ENCODE peak calls at places on chromosome 17, in five cellular contexts. W is adrenal gland; M is CD8-positive, alpha-beta T cell; P is WERI-Rb-1; Y is adipocyte. B is an unnamed sample.

GRCh38 chr17:50062323-50063243 is 6.7 kb downstream of the ITGA3 start:
- DNase-seq in P (no peak), W (peak; percentile 88), Y (peak; percentile 80), M (no peak), B (peak; percentile 99)

GRCh38 chr17:58918072-58918471 is 162.4 kb downstream of the PPM1E start:
- DNase-seq in M (no peak), W (no peak), P (no peak), Y (no peak), B (no peak)

GRCh38 chr17:42178817-42179216 is 2.1 kb downstream of the KCNH4 start:
- DNase-seq in Y (no peak), M (no peak), P (no peak), W (no peak), B (no peak)

GRCh38 chr17:6473128-6473767 is 29.0 kb downstream of the PIMREG start:
- DNase-seq in M (peak; percentile 66), W (peak; percentile 85), Y (peak; percentile 84), P (peak; percentile 81), B (peak; percentile 53)

GRCh38 chr17:17497065-17497844 is 1.1 kb upstream of the RASD1 start:
- DNase-seq in M (no peak), Y (peak; percentile 4), W (no peak), P (no peak), B (no peak)

GRCh38 chr17:61444831-61445230 is 7.4 kb upstream of the TBX4 start:
- DNase-seq in W (no peak), P (no peak), M (no peak), Y (no peak), B (no peak)

GRCh38 chr17:48961516-48962233 is 6.7 kb downstream of the GIP start:
- DNase-seq in P (peak; percentile 89), W (peak; percentile 62), M (no peak), Y (peak; percentile 59), B (peak; percentile 30)

GRCh38 chr17:9928601-9929341 is 23.7 kb upstream of the RCVRN start:
- DNase-seq in W (no peak), Y (peak; percentile 87), P (peak; percentile 78), M (no peak), B (peak; percentile 56)

GRCh38 chr17:72590382-72590781 is 469.6 kb downstream of the SOX9 start:
- DNase-seq in W (no peak), M (no peak), P (no peak), Y (peak; percentile 82), B (peak; percentile 76)

GRCh38 chr17:50173335-50173941 is 7.6 kb downstream of the SGCA start:
- DNase-seq in M (no peak), P (no peak), Y (peak; percentile 91), W (no peak), B (peak; percentile 75)

GRCh38 chr17:82804442-82805191 is 35.2 kb downstream of the ZNF750 start:
- DNase-seq in W (peak; percentile 33), P (no peak), Y (no peak), M (no peak), B (no peak)

GRCh38 chr17:18206962-18207361 is 18.5 kb upstream of the LLGL1 start:
- DNase-seq in Y (no peak), P (no peak), W (no peak), M (no peak), B (no peak)

GRCh38 chr17:50765454-50766221 is 1.7 kb downstream of the ANKRD40CL start:
- DNase-seq in P (no peak), Y (no peak), W (no peak), M (no peak), B (no peak)

GRCh38 chr17:10200016-10200415 is 1.6 kb upstream of the GAS7 start:
- DNase-seq in P (no peak), Y (no peak), W (no peak), M (no peak), B (peak; percentile 26)

GRCh38 chr17:82230627-82231311 is 1.9 kb downstream of the SLC16A3 start:
- DNase-seq in Y (peak; percentile 96), P (no peak), W (peak; percentile 73), M (peak; percentile 54), B (peak; percentile 30)

GRCh38 chr17:64133546-64134215 is 3.7 kb upstream of the ERN1 start:
- DNase-seq in W (peak; percentile 60), P (peak; percentile 59), M (no peak), Y (peak; percentile 91), B (peak; percentile 63)

GRCh38 chr17:73340093-73340596 is 28.3 kb upstream of the CDC42EP4 start:
- DNase-seq in M (no peak), W (peak; percentile 84), P (peak; percentile 56), Y (peak; percentile 96), B (peak; percentile 99)

GRCh38 chr17:9371019-9371418 is 204.6 kb downstream of the STX8 start:
- DNase-seq in M (no peak), P (no peak), Y (peak; percentile 56), W (peak; percentile 44), B (peak; percentile 98)

GRCh38 chr17:68399638-68400403 is 57.5 kb downstream of the WIPI1 start:
- DNase-seq in M (peak; percentile 25), Y (peak; percentile 83), W (no peak), P (no peak), B (no peak)

GRCh38 chr17:40315678-40316570 is 6.9 kb downstream of the RARA start:
- DNase-seq in M (no peak), Y (no peak), P (no peak), W (no peak), B (no peak)

GRCh38 chr17:81987161-81987770 is 9.8 kb downstream of the ASPSCR1 start:
- DNase-seq in P (peak; percentile 10), W (no peak), Y (no peak), M (no peak), B (no peak)

GRCh38 chr17:8856869-8857575 is 10.5 kb downstream of the PIK3R6 start:
- DNase-seq in W (no peak), M (no peak), Y (no peak), P (no peak), B (no peak)

GRCh38 chr17:82238562-82239201 is 9.8 kb downstream of the SLC16A3 start:
- DNase-seq in Y (peak; percentile 49), P (peak; percentile 85), W (peak; percentile 71), M (peak; percentile 72), B (peak; percentile 89)

GRCh38 chr17:57016764-57017116 is 38.8 kb downstream of the SCPEP1 start:
- DNase-seq in P (no peak), Y (no peak), M (no peak), W (no peak), B (peak; percentile 57)

GRCh38 chr17:7508150-7508549 is 24.0 kb downstream of the POLR2A start:
- DNase-seq in W (no peak), M (no peak), Y (no peak), P (no peak), B (no peak)

GRCh38 chr17:51890710-51891109 is 267.8 kb downstream of the CA10 start:
- DNase-seq in P (no peak), Y (no peak), W (no peak), M (no peak), B (no peak)

GRCh38 chr17:32523017-32523680 is 36.4 kb downstream of the CDK5R1 start:
- DNase-seq in M (peak; percentile 18), W (no peak), Y (no peak), P (no peak), B (no peak)

GRCh38 chr17:63337579-63337978 is 108.5 kb downstream of the CYB561 start:
- DNase-seq in P (no peak), W (no peak), Y (peak; percentile 18), M (no peak), B (peak; percentile 8)

GRCh38 chr17:48551206-48551597 is 6.3 kb upstream of the HOXB2 start:
- DNase-seq in Y (no peak), P (no peak), M (no peak), W (no peak), B (no peak)

DNA sequence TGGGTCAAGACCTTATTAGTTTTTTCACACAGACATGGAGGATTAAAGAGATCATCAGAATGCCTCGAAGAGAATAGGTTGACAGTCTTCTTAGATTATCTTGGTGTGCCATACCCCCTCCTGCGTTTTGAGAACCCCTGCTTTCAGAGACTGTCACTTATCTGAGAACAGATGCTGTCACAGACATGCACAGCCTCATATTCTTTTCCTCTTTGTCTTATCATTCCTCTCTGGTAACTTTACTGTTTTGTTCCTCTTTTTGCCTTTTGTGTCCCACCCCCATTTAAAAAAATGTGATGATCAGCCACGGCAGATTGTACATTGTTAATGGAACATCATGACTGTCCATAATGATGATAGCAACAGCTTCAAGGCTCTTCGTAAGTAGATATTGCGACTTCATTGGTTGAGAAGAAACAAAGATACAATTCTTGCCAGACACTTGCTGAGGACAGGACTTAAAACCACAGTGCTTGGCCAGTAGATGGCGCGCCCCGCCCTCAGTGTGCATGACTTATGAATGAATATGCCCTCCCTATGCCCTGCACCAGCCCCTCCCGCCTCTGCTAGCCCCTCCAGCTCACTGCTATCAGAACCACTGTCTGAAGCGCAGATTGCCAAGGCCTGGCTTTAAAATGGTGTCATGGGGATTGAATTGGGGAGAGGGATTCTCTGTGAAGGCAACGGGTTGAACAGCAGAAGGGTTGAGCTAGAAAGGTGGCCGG is 2.6 kb upstream of the PITPNC1 start:
- DNase-seq in Y (peak; percentile 94), W (peak; percentile 85), M (peak; percentile 92), P (peak; percentile 96), B (peak; percentile 66)
- H3K4me3 ChIP-seq in Y (no peak overlapping the region), W (no peak overlapping the region), M (no peak overlapping the region), P (peak overlapping the region; percentile 15), B (no peak overlapping the region)

GRCh38 chr17:1735834-1736347 is 6.8 kb upstream of the SERPINF2 start:
- DNase-seq in P (no peak), W (no peak), Y (no peak), M (no peak), B (no peak)
- H3K4me3 ChIP-seq in P (no peak overlapping the region), W (no peak overlapping the region), Y (no peak overlapping the region), M (no peak overlapping the region), B (no peak overlapping the region)

GRCh38 chr17:14474591-14474990 is 173.7 kb downstream of the HS3ST3B1 start:
- DNase-seq in W (no peak), M (no peak), Y (no peak), P (no peak), B (peak; percentile 20)
- H3K4me3 ChIP-seq in W (no peak overlapping the region), M (no peak overlapping the region), Y (no peak overlapping the region), P (no peak overlapping the region), B (no peak overlapping the region)

DNA sequence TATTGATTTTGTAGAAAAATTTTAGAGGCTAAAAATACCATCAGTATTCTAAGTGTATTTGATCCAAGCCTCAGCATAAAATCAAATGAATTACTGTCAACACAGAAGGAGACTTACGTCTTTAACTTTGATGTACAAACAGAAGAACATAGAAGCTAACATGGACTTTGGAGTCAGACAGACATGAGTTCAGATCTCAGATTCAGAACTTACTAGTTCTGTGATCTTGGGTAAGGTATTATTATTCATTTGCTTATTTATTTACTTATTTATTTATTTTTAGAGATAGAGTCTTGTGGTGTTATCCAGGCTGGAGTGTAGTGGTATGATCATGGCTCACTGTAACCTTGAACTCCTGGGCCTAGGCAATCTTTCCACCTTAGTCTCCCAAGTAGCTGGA is 4.0 kb upstream of the SLFN12L start:
- DNase-seq in Y (no peak), W (no peak), M (no peak), P (no peak), B (no peak)
- H3K4me3 ChIP-seq in Y (peak overlapping the region; percentile 73), W (no peak overlapping the region), M (no peak overlapping the region), P (no peak overlapping the region), B (no peak overlapping the region)

GRCh38 chr17:38743556-38744171 is 4.5 kb downstream of the PCGF2 start:
- DNase-seq in Y (no peak), W (no peak), P (no peak), M (no peak), B (no peak)
- H3K4me3 ChIP-seq in Y (no peak overlapping the region), W (no peak overlapping the region), P (no peak overlapping the region), M (no peak overlapping the region), B (no peak overlapping the region)

GRCh38 chr17:78174332-78174869 is 6.0 kb downstream of the SYNGR2 start:
- DNase-seq in Y (no peak), W (peak; percentile 82), M (no peak), P (no peak), B (no peak)
- H3K4me3 ChIP-seq in Y (no peak overlapping the region), W (no peak overlapping the region), M (no peak overlapping the region), P (no peak overlapping the region), B (no peak overlapping the region)

B was measured in bronchial epithelial cell.